ENCODE peak calls at places on chromosome 10, in seven cellular contexts. E, X, U, N, K, B and L are unnamed samples.

GRCh38 chr10:107165007-107165406 is 501 bp upstream of the SORCS1 start:
- DNase-seq in E (no peak), X (no peak), U (no peak), N (no peak), K (no peak), B (peak), L (no peak)

GRCh38 chr10:26743091-26743490 is 45.6 kb downstream of the PDSS1 start:
- DNase-seq in E (no peak), X (no peak), U (peak), N (no peak), K (no peak), B (no peak), L (no peak)

GRCh38 chr10:17183110-17183509 is 18.4 kb downstream of the TRDMT1 start:
- DNase-seq in E (no peak), X (no peak), U (no peak), N (no peak), K (no peak), B (no peak), L (no peak)

GRCh38 chr10:61031341-61031740 is 87.4 kb upstream of the RHOBTB1 start:
- DNase-seq in E (no peak), X (no peak), U (peak), N (no peak), K (no peak), B (no peak), L (no peak)

GRCh38 chr10:72297281-72297967 is 23.7 kb downstream of the DDIT4 start:
- DNase-seq in E (peak), X (peak), U (peak), N (peak), K (peak), B (no peak), L (peak)

GRCh38 chr10:118047363-118047719 is 600 bp upstream of the RAB11FIP2 start:
- DNase-seq in E (no peak), X (no peak), U (peak), N (no peak), K (no peak), B (no peak), L (no peak)

GRCh38 chr10:62788861-62789467 is 15.6 kb upstream of the ADO start:
- DNase-seq in E (no peak), X (no peak), U (peak), N (no peak), K (no peak), B (no peak), L (no peak)

GRCh38 chr10:123836418-123837145 is 55.0 kb downstream of the CPXM2 start:
- DNase-seq in E (no peak), X (no peak), U (no peak), N (no peak), K (no peak), B (no peak), L (no peak)

GRCh38 chr10:30070001-30070759 is 10.8 kb upstream of the JCAD start:
- DNase-seq in E (no peak), X (no peak), U (no peak), N (no peak), K (no peak), B (no peak), L (no peak)

GRCh38 chr10:100894033-100894432 is 18.7 kb upstream of the SLF2 start:
- DNase-seq in E (no peak), X (no peak), U (no peak), N (peak), K (no peak), B (no peak), L (no peak)

GRCh38 chr10:13684252-13684791 is 97.6 kb downstream of the PRPF18 start:
- DNase-seq in E (no peak), X (no peak), U (peak), N (peak), K (no peak), B (peak), L (no peak)

GRCh38 chr10:43204943-43205671 is 61.8 kb downstream of the RASGEF1A start:
- DNase-seq in E (peak), X (peak), U (peak), N (peak), K (peak), B (peak), L (peak)

GRCh38 chr10:33376476-33376875 is 42.0 kb upstream of the NRP1 start:
- DNase-seq in E (no peak), X (no peak), U (peak), N (no peak), K (no peak), B (no peak), L (no peak)

GRCh38 chr10:72292223-72292691 is 18.5 kb downstream of the DDIT4 start:
- DNase-seq in E (no peak), X (no peak), U (peak), N (no peak), K (peak), B (no peak), L (no peak)

GRCh38 chr10:44032216-44032615 is 352.7 kb downstream of the CXCL12 start:
- DNase-seq in E (no peak), X (no peak), U (peak), N (peak), K (no peak), B (no peak), L (no peak)

GRCh38 chr10:77889277-77889903 is 37.2 kb downstream of the DLG5 start:
- DNase-seq in E (no peak), X (no peak), U (no peak), N (no peak), K (no peak), B (no peak), L (peak)